ENCODE peak calls at places on chromosome 16, in six cellular contexts. W, B, N, I, D and C are unnamed samples. For H3K4me1, the result is how much of the 10 kb centered on the place peaks cover.

GRCh38 chr16:11225677-11226549 is 30.1 kb downstream of the SOCS1 start:
- DNase-seq in W (no peak), B (no peak), N (no peak), I (no peak), D (no peak), C (no peak)

GRCh38 chr16:86554917-86555762 is at the start of gene MTHFSD:
- DNase-seq in W (peak), B (peak), N (peak), I (peak), D (peak), C (peak)

GRCh38 chr16:81956213-81956948 is 54.9 kb downstream of the SDR42E1 start:
- DNase-seq in W (no peak), B (no peak), N (no peak), I (no peak), D (no peak), C (no peak)

GRCh38 chr16:17832738-17833137 is 362.0 kb upstream of the XYLT1 start:
- DNase-seq in W (no peak), B (no peak), N (no peak), I (no peak), D (no peak), C (no peak)

GRCh38 chr16:57132470-57132869 is 40.1 kb downstream of the CPNE2 start:
- DNase-seq in W (no peak), B (no peak), N (peak), I (no peak), D (peak), C (no peak)

GRCh38 chr16:89602952-89603590 is 10.4 kb upstream of the DPEP1 start:
- DNase-seq in W (no peak), B (no peak), N (no peak), I (no peak), D (no peak), C (no peak)

GRCh38 chr16:88744520-88744835 is 38.2 kb downstream of the CTU2 start:
- DNase-seq in W (no peak), B (no peak), N (no peak), I (no peak), D (no peak), C (no peak)

GRCh38 chr16:48816393-48816792 is 206.4 kb upstream of the N4BP1 start:
- DNase-seq in W (no peak), B (no peak), N (no peak), I (no peak), D (no peak), C (no peak)

GRCh38 chr16:88768041-88768876 is 16.8 kb downstream of the PIEZO1 start:
- DNase-seq in W (peak), B (no peak), N (peak), I (no peak), D (no peak), C (peak)

GRCh38 chr16:70523621-70524405 is at the start of gene SF3B3:
- DNase-seq in W (peak), B (peak), N (peak), I (no peak), D (peak), C (peak)

GRCh38 chr16:70478912-70479341 is 24.5 kb downstream of the FCSK start:
- DNase-seq in W (no peak), B (no peak), N (no peak), I (peak), D (no peak), C (peak)

GRCh38 chr16:82476786-82477185 is 150.0 kb upstream of the CDH13 start:
- DNase-seq in W (no peak), B (no peak), N (no peak), I (no peak), D (no peak), C (no peak)

GRCh38 chr16:48383877-48384304 is 1.3 kb downstream of the SIAH1 start:
- DNase-seq in W (no peak), B (peak), N (peak), I (no peak), D (no peak), C (peak)

GRCh38 chr16:31077592-31078199 is 3.5 kb downstream of the ZNF646 start:
- DNase-seq in W (no peak), B (no peak), N (no peak), I (no peak), D (no peak), C (no peak)

GRCh38 chr16:31206776-31207175 is 4.2 kb upstream of the PYCARD start:
- DNase-seq in W (no peak), B (no peak), N (no peak), I (no peak), D (no peak), C (peak)

GRCh38 chr16:81554993-81555392 is 110.4 kb downstream of the CMIP start:
- DNase-seq in W (no peak), B (no peak), N (no peak), I (no peak), D (no peak), C (no peak)

GRCh38 chr16:78791926-78792325 is 692.5 kb downstream of the WWOX start:
- DNase-seq in W (no peak), B (no peak), N (no peak), I (no peak), D (no peak), C (no peak)

GRCh38 chr16:15704545-15704987 is 54.5 kb downstream of the NDE1 start:
- DNase-seq in W (peak), B (peak), N (peak), I (peak), D (peak), C (peak)

GRCh38 chr16:19167710-19168172 is 299 bp upstream of the SYT17 start:
- DNase-seq in W (peak), B (no peak), N (peak), I (peak), D (peak), C (peak)

GRCh38 chr16:81140930-81141780 is 45.0 kb upstream of the GCSH start:
- DNase-seq in W (no peak), B (no peak), N (no peak), I (no peak), D (peak), C (no peak)

GRCh38 chr16:71681360-71681759 is 43.1 kb downstream of the PHLPP2 start:
- DNase-seq in W (no peak), B (no peak), N (no peak), I (no peak), D (no peak), C (no peak)

GRCh38 chr16:87487361-87487924 is 5.4 kb downstream of the ZCCHC14 start:
- DNase-seq in W (no peak), B (no peak), N (peak), I (peak), D (peak), C (peak)

GRCh38 chr16:24986512-24987303 is 28.5 kb downstream of the ARHGAP17 start:
- DNase-seq in W (peak), B (no peak), N (no peak), I (peak), D (peak), C (peak)

GRCh38 chr16:85399583-85400284 is 213.4 kb upstream of the GSE1 start:
- DNase-seq in W (no peak), B (no peak), N (no peak), I (peak), D (no peak), C (peak)

GRCh38 chr16:86571197-86571915 is 4.7 kb downstream of the FOXC2 start:
- DNase-seq in W (no peak), B (no peak), N (no peak), I (no peak), D (no peak), C (no peak)

GRCh38 chr16:79184464-79184863 is 416.1 kb downstream of the MAF start:
- DNase-seq in W (no peak), B (no peak), N (no peak), I (no peak), D (no peak), C (no peak)

GRCh38 chr16:23857256-23857891 is 21.6 kb downstream of the PRKCB start:
- DNase-seq in W (no peak), B (no peak), N (no peak), I (no peak), D (no peak), C (no peak)

GRCh38 chr16:64130140-64130539 is 991.7 kb downstream of the CDH11 start:
- DNase-seq in W (no peak), B (no peak), N (no peak), I (no peak), D (no peak), C (no peak)

GRCh38 chr16:54080524-54081008 is 206.0 kb downstream of the IRX3 start:
- DNase-seq in W (peak), B (no peak), N (no peak), I (no peak), D (peak), C (no peak)

GRCh38 chr16:3096362-3096761 is 2.7 kb downstream of the ZSCAN10 start:
- DNase-seq in W (no peak), B (no peak), N (no peak), I (no peak), D (no peak), C (no peak)

GRCh38 chr16:84643180-84643583 is 5.1 kb upstream of the KLHL36 start:
- DNase-seq in W (peak), B (no peak), N (peak), I (peak), D (peak), C (peak)

GRCh38 chr16:47395733-47396503 is 64.9 kb downstream of the ITFG1 start:
- DNase-seq in W (no peak), B (no peak), N (no peak), I (no peak), D (no peak), C (no peak)

GRCh38 chr16:83990492-83990891 is 22.4 kb downstream of the NECAB2 start:
- DNase-seq in W (no peak), B (no peak), N (no peak), I (no peak), D (no peak), C (no peak)

GRCh38 chr16:73056383-73056782 is 8.5 kb upstream of the ZFHX3 start:
- DNase-seq in W (no peak), B (no peak), N (no peak), I (no peak), D (no peak), C (no peak)

GRCh38 chr16:54694651-54695050 is 236.0 kb upstream of the IRX5 start:
- DNase-seq in W (no peak), B (no peak), N (no peak), I (no peak), D (no peak), C (no peak)

GRCh38 chr16:53089434-53090270 is 34.9 kb downstream of the CHD9 start:
- DNase-seq in W (no peak), B (no peak), N (no peak), I (no peak), D (no peak), C (no peak)

GRCh38 chr16:81483970-81484595 is 39.5 kb downstream of the CMIP start:
- DNase-seq in W (no peak), B (no peak), N (no peak), I (no peak), D (peak), C (no peak)

GRCh38 chr16:57071840-57072541 is 20.4 kb upstream of the CPNE2 start:
- DNase-seq in W (peak), B (no peak), N (no peak), I (no peak), D (peak), C (no peak)

GRCh38 chr16:58292886-58293285 is 1.9 kb downstream of the PRSS54 start:
- DNase-seq in W (no peak), B (no peak), N (no peak), I (no peak), D (no peak), C (no peak)
- H3K4me3 ChIP-seq in W (no peak), B (no peak), N (no peak), I (no peak), D (no peak), C (no peak)

DNA sequence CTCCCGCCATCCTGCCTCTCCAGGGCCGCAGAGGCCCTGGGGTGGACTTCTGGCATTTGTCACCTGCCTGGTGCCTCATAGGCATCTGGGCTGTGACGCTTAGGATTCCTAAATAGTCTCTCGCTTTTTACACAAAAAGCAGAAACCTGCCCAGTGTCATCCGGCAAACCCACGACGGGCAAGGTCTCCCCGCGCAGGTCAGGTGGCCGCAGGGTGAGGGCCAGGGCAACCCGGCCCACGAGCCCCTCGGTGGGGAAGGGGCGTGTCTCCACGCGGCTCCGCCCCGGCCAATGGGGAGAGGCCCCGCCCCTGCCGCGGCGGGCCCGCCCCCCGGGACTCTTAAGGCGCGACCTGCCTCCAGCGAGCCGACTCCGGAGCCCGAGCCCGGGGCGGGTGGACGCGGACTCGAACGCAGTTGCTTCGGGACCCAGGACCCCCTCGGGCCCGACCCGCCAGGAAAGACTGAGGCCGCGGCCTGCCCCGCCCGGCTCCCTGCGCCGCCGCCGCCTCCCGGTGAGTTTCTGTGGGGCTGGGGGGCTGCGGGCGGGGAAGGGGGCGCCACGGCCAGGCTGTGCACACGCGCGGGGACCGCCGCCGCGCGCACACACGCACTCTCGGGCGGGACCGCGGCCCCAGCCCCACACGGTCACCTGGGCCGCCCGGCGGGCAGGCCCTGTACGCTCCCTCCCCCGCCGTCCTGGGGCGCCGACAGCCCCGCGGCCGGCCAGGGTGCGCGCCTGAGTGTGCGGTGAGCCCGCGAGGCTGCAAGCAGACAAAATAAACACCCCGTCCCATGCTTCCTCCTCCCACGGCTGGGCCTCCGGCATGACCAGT is at the start of gene VASN:
- DNase-seq in W (peak), B (peak), N (peak), I (peak), D (peak), C (peak)
- H3K4me1 ChIP-seq in W (under half), B (under half), N (under half), I (half or more), D (half or more), C (under half)

GRCh38 chr16:66751992-66752322 is 548 bp upstream of the DYNC1LI2 start:
- DNase-seq in W (no peak), B (no peak), N (no peak), I (no peak), D (no peak), C (no peak)

GRCh38 chr16:66751135-66751991 is at the start of gene DYNC1LI2:
- DNase-seq in W (peak), B (peak), N (peak), I (peak), D (peak), C (peak)

GRCh38 chr16:66752958-66753357 is 1.5 kb upstream of the DYNC1LI2 start:
- DNase-seq in W (no peak), B (no peak), N (no peak), I (no peak), D (no peak), C (no peak)

GRCh38 chr16:66754211-66754610 is 2.8 kb upstream of the DYNC1LI2 start:
- DNase-seq in W (no peak), B (no peak), N (no peak), I (no peak), D (no peak), C (no peak)

DNA sequence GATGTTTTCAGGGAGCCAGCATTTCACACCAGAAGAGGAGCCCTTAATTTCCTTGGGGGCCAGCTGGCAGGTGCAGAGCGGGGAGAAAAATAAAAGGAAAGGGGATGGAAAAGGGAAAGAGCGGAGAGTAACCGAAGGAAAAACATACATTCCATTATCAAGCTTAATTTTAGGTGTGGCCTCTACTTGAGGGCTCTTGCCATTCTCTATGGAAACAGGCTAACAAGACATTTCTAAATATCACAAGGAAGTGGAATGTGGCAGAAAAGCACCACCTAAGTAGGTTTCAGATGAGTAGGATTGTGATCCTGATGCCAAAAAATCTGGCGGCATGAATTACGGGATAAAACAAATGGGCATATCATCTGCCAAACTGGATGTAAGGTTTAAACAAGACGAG is 970 bp upstream of the DYNC1LI2 start:
- DNase-seq in W (no peak), B (no peak), N (no peak), I (no peak), D (no peak), C (no peak)
- H3K4me3 ChIP-seq in W (no peak), B (no peak), N (no peak), I (peak), D (peak), C (no peak)

GRCh38 chr16:1156983-1157638 is 4.2 kb downstream of the CACNA1H start:
- DNase-seq in W (no peak), B (no peak), N (no peak), I (no peak), D (no peak), C (peak)
- H3K4me1 ChIP-seq in W (under half), B (under half), N (half or more), I (half or more), D (under half), C (under half)

GRCh38 chr16:66869424-66869823 is 10.9 kb upstream of the PDP2 start:
- DNase-seq in W (no peak), B (no peak), N (no peak), I (no peak), D (no peak), C (no peak)
- H3K4me3 ChIP-seq in W (no peak), B (no peak), N (no peak), I (no peak), D (no peak), C (no peak)

DNA sequence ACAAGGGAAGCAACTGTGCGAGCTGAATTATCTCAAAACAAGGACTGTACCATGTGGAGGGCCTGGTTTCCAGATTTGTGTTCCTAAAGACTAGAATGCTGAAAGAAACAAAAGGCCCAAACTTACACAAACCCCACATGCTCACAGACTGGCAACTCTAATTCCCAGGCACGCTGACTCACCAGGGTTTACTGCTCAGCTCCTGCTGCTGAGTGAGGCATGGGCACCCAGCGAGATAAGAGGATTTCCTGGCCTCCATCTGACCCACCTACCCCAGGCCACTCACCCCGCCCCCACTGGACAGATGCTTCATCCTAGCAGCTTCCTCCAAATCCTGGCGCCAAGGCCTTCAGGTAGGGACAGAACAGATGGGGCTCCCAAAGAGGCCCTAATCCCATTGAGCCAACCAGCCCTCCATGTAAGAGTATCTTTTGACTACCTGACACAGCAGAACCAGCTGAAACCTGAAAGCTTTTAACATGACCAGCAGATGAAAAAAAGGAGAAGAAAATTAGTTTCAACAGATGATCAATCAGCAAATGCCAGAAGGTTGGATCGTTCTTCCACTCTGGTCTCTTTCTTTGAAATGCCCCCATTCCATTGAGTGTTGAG is 33.9 kb downstream of the DCUN1D3 start:
- DNase-seq in W (peak), B (no peak), N (peak), I (no peak), D (peak), C (peak)
- H3K4me1 ChIP-seq in W (under half), B (under half), N (under half), I (half or more), D (under half), C (half or more)

GRCh38 chr16:29745853-29746345 is at the start of gene C16orf54:
- DNase-seq in W (no peak), B (peak), N (peak), I (peak), D (no peak), C (peak)

GRCh38 chr16:29743827-29744531 is 1.8 kb downstream of the C16orf54 start:
- DNase-seq in W (no peak), B (peak), N (peak), I (no peak), D (no peak), C (no peak)

GRCh38 chr16:29743475-29743826 is 2.3 kb downstream of the C16orf54 start:
- DNase-seq in W (no peak), B (no peak), N (no peak), I (no peak), D (no peak), C (no peak)

GRCh38 chr16:29745126-29745852 is 501 bp downstream of the C16orf54 start:
- DNase-seq in W (no peak), B (no peak), N (peak), I (peak), D (no peak), C (no peak)

GRCh38 chr16:29744541-29745101 is 1.2 kb downstream of the C16orf54 start:
- DNase-seq in W (no peak), B (no peak), N (no peak), I (no peak), D (no peak), C (no peak)
- H3K4me3 ChIP-seq in W (no peak), B (peak), N (peak), I (peak), D (no peak), C (no peak)